ENCODE peak calls at places on chromosomes 12 and 14, in ten cellular contexts. U, X, G, L, I, M, H, P, N and T are unnamed samples.
A peak's percentile ranks its signal among the peaks of the same experiment; 100 is the strongest.

GRCh38 chr12:18828483-18828882 is 90.6 kb downstream of the CAPZA3 start:
- DNase-seq in U (no peak), X (no peak), G (no peak), L (no peak), I (no peak), M (no peak), H (no peak), P (no peak), N (no peak), T (no peak)

GRCh38 chr14:104460920-104461651 is 118.5 kb upstream of the C14orf180 start:
- DNase-seq in U (no peak), X (no peak), G (no peak), L (no peak), I (no peak), M (no peak), H (no peak), P (no peak), N (no peak), T (no peak)

GRCh38 chr12:94059394-94060368 is 88.7 kb upstream of the PLXNC1 start:
- DNase-seq in U (no peak), X (no peak), G (no peak), L (no peak), I (no peak), M (no peak), H (no peak), P (no peak), N (no peak), T (no peak)

GRCh38 chr14:20791199-20791996 is 10.3 kb downstream of the RNASE6 start:
- DNase-seq in U (no peak), X (no peak), G (no peak), L (no peak), I (no peak), M (no peak), H (no peak), P (no peak), N (no peak), T (no peak)

GRCh38 chr14:28656704-28657255 is 109.8 kb upstream of the FOXG1 start:
- DNase-seq in U (no peak), X (no peak), G (no peak), L (no peak), I (peak; percentile 23), M (no peak), H (no peak), P (no peak), N (no peak), T (no peak)

GRCh38 chr12:43882578-43883178 is 46.8 kb downstream of the TMEM117 start:
- DNase-seq in U (peak; percentile 39), X (peak; percentile 59), G (no peak), L (no peak), I (peak; percentile 65), M (peak; percentile 76), H (peak; percentile 9), P (peak; percentile 76), N (peak; percentile 13), T (no peak)

GRCh38 chr12:93199831-93200236 is 177.9 kb upstream of the NUDT4 start:
- DNase-seq in U (no peak), X (peak; percentile 58), G (no peak), L (no peak), I (peak; percentile 17), M (peak; percentile 56), H (no peak), P (no peak), N (no peak), T (no peak)

GRCh38 chr14:98592611-98593170 is 679.3 kb downstream of the BCL11B start:
- DNase-seq in U (no peak), X (no peak), G (no peak), L (no peak), I (no peak), M (no peak), H (no peak), P (no peak), N (no peak), T (no peak)

GRCh38 chr14:39107624-39108023 is 4.6 kb upstream of the SEC23A start:
- DNase-seq in U (no peak), X (no peak), G (no peak), L (no peak), I (peak; percentile 53), M (peak; percentile 55), H (no peak), P (peak; percentile 69), N (no peak), T (no peak)

GRCh38 chr14:95685978-95686922 is at the start of gene TCL1B:
- DNase-seq in U (no peak), X (no peak), G (no peak), L (no peak), I (no peak), M (no peak), H (no peak), P (no peak), N (no peak), T (no peak)

GRCh38 chr12:120689397-120690082 is 2.6 kb downstream of the MLEC start:
- DNase-seq in U (no peak), X (peak; percentile 10), G (no peak), L (no peak), I (no peak), M (no peak), H (no peak), P (no peak), N (no peak), T (no peak)

GRCh38 chr12:26979733-26980132 is 34.5 kb downstream of the TM7SF3 start:
- DNase-seq in U (no peak), X (no peak), G (no peak), L (no peak), I (no peak), M (no peak), H (no peak), P (no peak), N (no peak), T (no peak)

GRCh38 chr12:90627180-90627896 is 327.6 kb downstream of the CCER1 start:
- DNase-seq in U (no peak), X (peak; percentile 25), G (no peak), L (no peak), I (peak; percentile 8), M (peak; percentile 48), H (no peak), P (no peak), N (no peak), T (no peak)